ENCODE peak calls at places on chromosomes 11 and 22, in eight cellular contexts. O is BE2C, J is spleen, R is lower lobe of right lung, W is heart left ventricle, K is MM.1S, L is fibroblast of lung, G is A549. T is an unnamed sample.

GRCh38 chr11:92979176-92979575 is 9.7 kb downstream of the MTNR1B start:
- DNase-seq in L (peak; percentile 29), O (peak; percentile 48), K (no peak), J (no peak), W (no peak), G (no peak), R (no peak), T (no peak)

GRCh38 chr22:46813816-46814597 is 51.6 kb downstream of the TBC1D22A start:
- DNase-seq in K (no peak), G (no peak), O (no peak), L (peak; percentile 13), W (no peak), R (no peak), J (no peak), T (no peak)

GRCh38 chr11:11813288-11813962 is 28.3 kb upstream of the USP47 start:
- DNase-seq in R (no peak), J (no peak), L (peak; percentile 98), K (no peak), O (no peak), W (peak; percentile 44), G (peak; percentile 45), T (no peak)

GRCh38 chr11:12968101-12968500 is 41.0 kb upstream of the RASSF10 start:
- DNase-seq in W (no peak), K (no peak), O (no peak), J (no peak), L (no peak), R (no peak), G (no peak), T (no peak)

GRCh38 chr11:64864473-64865285 is 13.7 kb downstream of the EHD1 start:
- DNase-seq in J (peak; percentile 80), W (peak; percentile 76), O (no peak), L (peak; percentile 100), G (no peak), R (peak; percentile 61), K (no peak), T (peak; percentile 90)

GRCh38 chr11:110947100-110947499 is 234.9 kb upstream of the ARHGAP20 start:
- DNase-seq in G (no peak), J (no peak), R (no peak), K (no peak), W (no peak), L (no peak), O (no peak), T (no peak)

GRCh38 chr11:120022617-120023016 is 115.3 kb downstream of the TRIM29 start:
- DNase-seq in W (no peak), L (no peak), J (no peak), K (no peak), R (no peak), O (no peak), G (no peak), T (no peak)

GRCh38 chr11:34002420-34002819 is 49.1 kb upstream of the CAPRIN1 start:
- DNase-seq in J (no peak), R (no peak), O (no peak), K (no peak), W (no peak), L (no peak), G (no peak), T (no peak)

GRCh38 chr11:27085605-27086004 is 45.0 kb downstream of the BBOX1 start:
- DNase-seq in G (no peak), W (no peak), K (no peak), J (no peak), R (no peak), O (no peak), L (no peak), T (no peak)

GRCh38 chr11:85863855-85864254 is 8.7 kb downstream of the CCDC83 start:
- DNase-seq in L (no peak), K (no peak), G (no peak), O (no peak), R (no peak), W (no peak), J (no peak), T (no peak)

GRCh38 chr11:134949716-134950115 is 537.7 kb upstream of the B3GAT1 start:
- DNase-seq in W (no peak), J (no peak), O (no peak), G (no peak), R (no peak), L (peak; percentile 24), K (no peak), T (no peak)
- H3K4me3 ChIP-seq in W (no peak overlapping the region), J (no peak overlapping the region), O (no peak overlapping the region), G (no peak overlapping the region), R (no peak overlapping the region), L (no peak overlapping the region), K (no peak overlapping the region), T (no peak overlapping the region)

DNA sequence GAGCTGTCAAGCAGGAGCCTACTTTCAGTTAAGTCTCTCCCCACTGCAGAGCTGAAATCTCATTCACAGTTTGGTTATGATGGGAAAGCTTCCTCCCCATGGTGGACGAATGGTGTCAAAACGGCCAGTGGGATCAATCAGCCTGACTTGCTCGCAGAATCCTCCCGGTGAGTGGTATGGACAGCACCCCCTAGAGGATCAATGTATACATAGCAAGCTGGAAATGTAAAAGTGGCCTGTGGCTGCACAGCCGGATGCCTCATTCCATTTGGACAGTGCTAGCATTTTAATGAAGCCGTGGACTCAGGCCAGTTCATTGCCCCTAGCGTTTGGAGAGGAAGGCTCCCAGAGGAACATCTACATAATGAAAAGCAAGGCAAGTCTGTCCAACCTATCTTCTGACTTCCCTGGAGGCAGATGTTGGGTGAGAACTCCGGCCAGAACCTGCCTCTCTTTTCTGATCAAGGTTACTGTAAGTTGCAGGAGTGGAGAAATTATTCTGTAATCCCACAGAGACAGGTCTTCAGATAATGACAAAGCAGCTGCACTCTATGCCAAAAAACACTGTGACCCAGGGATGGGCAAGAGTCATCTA is 942.3 kb downstream of the NTM start:
- DNase-seq in G (no peak), O (no peak), J (no peak), L (peak; percentile 38), R (no peak), K (no peak), W (no peak), T (peak; percentile 58)
- TF ChIP-seq CTCF in G (no peak), O (peak; percentile 40), J (peak; percentile 41), L (peak; percentile 70), R (peak; percentile 37), K (peak; percentile 51), W (peak; percentile 56), T (peak; percentile 77)

GRCh38 chr11:325796-326591 is 5.3 kb upstream of the IFITM3 start:
- DNase-seq in K (no peak), L (no peak), O (no peak), G (no peak), R (no peak), W (no peak), J (peak; percentile 86), T (no peak)
- H3K4me3 ChIP-seq in K (no peak overlapping the region), L (no peak overlapping the region), O (no peak overlapping the region), G (no peak overlapping the region), R (peak overlapping the region; percentile 28), W (peak overlapping the region; percentile 21), J (peak overlapping the region; percentile 8), T (peak overlapping the region; percentile 40)

GRCh38 chr11:21704539-21704938 is 488.3 kb upstream of the ANO5 start:
- DNase-seq in R (no peak), J (no peak), K (no peak), L (no peak), O (no peak), W (no peak), G (no peak), T (no peak)
- TF ChIP-seq CTCF in R (no peak), J (no peak), K (no peak), L (no peak), O (no peak), W (no peak), G (no peak), T (no peak)

GRCh38 chr11:8156877-8157276 is 11.9 kb downstream of the RIC3 start:
- DNase-seq in L (no peak), O (no peak), R (no peak), J (no peak), W (no peak), G (no peak), K (no peak), T (no peak)
- H3K4me3 ChIP-seq in L (no peak overlapping the region), O (no peak overlapping the region), R (no peak overlapping the region), J (no peak overlapping the region), W (no peak overlapping the region), G (no peak overlapping the region), K (no peak overlapping the region), T (no peak overlapping the region)

GRCh38 chr11:15835705-15836411 is 520.5 kb downstream of the SOX6 start:
- DNase-seq in K (no peak), R (no peak), W (no peak), G (no peak), L (no peak), J (no peak), O (peak; percentile 16), T (no peak)

GRCh38 chr11:15839061-15839460 is 517.3 kb downstream of the SOX6 start:
- DNase-seq in G (no peak), R (no peak), W (no peak), L (no peak), J (no peak), O (no peak), K (no peak), T (no peak)

GRCh38 chr11:15837901-15838489 is 518.4 kb downstream of the SOX6 start:
- DNase-seq in R (no peak), G (no peak), K (no peak), L (no peak), J (no peak), O (no peak), W (no peak), T (no peak)

GRCh38 chr11:15841898-15842297 is 514.4 kb downstream of the SOX6 start:
- DNase-seq in K (no peak), J (no peak), O (peak; percentile 42), L (no peak), R (no peak), W (no peak), G (no peak), T (no peak)

GRCh38 chr11:15836801-15837200 is 519.5 kb downstream of the SOX6 start:
- DNase-seq in J (no peak), W (no peak), R (no peak), O (no peak), K (no peak), L (no peak), G (no peak), T (no peak)
- TF ChIP-seq CTCF in J (no peak), W (no peak), R (no peak), O (no peak), K (no peak), L (no peak), G (no peak), T (no peak)

DNA sequence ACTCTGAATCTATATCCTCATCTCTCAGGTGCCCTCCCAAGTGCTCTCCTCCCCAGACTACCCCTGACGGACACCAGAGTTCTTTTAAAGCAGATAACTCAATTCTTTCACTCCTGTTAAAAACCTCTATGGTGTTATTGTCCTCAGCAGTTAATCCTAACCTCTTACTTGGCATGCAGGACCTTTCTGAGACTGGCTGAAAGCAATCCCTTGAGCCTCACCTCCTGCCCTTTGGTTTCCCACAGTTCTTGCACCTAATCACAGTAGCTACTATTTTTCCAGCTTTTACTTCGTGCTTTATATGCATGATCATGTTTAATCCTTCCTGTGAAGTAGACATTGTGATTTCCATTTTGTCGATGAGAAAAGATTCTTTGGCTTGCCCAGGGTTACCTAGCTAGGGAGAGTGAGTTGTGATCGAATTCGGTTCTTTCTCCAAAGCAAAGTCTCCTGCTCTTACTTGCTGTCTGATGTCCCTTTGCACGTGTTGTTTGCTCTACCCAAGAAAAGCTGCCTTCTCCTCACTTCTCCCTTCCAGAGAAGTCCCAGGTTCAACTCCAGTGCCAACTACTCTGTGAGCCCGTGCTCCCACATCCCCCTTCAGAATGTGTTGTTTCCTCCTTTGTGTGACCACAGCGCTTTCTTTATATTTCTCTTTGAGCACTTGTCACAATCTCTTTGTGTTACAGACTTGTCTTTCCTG is 2.1 kb downstream of the UBE2L3 start:
- DNase-seq in K (no peak), G (no peak), L (no peak), J (no peak), O (no peak), R (no peak), W (no peak), T (peak; percentile 29)
- H3K4me3 ChIP-seq in K (no peak overlapping the region), G (peak overlapping the region; percentile 100), L (peak overlapping the region; percentile 89), J (peak overlapping the region; percentile 93), O (peak overlapping the region; percentile 98), R (peak overlapping the region; percentile 95), W (peak overlapping the region; percentile 79), T (peak overlapping the region; percentile 89)